ENCODE peak calls at places on chromosomes 16 and 17, in four cellular contexts. One of them, this sample, is unnamed.

GRCh38 chr16:87332150-87332549 is 15.0 kb upstream of the C16orf95 start:
- DNase-seq in KG1: no peak
- DNase-seq in NCI-H1417 treated with DMSO at 0.1 percent for 48 hours: no peak
- DNase-seq in fibroblast of the conjunctiva: no peak
- DNase-seq in this sample: no peak

GRCh38 chr16:9042943-9043680 is 48.3 kb upstream of the HAPSTR1 start:
- DNase-seq in KG1: no peak
- DNase-seq in NCI-H1417 treated with DMSO at 0.1 percent for 48 hours: no peak
- DNase-seq in fibroblast of the conjunctiva: peak; percentile 18
- DNase-seq in this sample: no peak

GRCh38 chr17:63702223-63702577 is 2.3 kb upstream of the LIMD2 start:
- DNase-seq in KG1: no peak
- DNase-seq in NCI-H1417 treated with DMSO at 0.1 percent for 48 hours: no peak
- DNase-seq in fibroblast of the conjunctiva: no peak
- DNase-seq in this sample: no peak

GRCh38 chr17:55845385-55845784 is 94.5 kb downstream of the PCTP start:
- DNase-seq in KG1: no peak
- DNase-seq in NCI-H1417 treated with DMSO at 0.1 percent for 48 hours: no peak
- DNase-seq in fibroblast of the conjunctiva: peak; percentile 20
- DNase-seq in this sample: no peak

GRCh38 chr16:68264128-68265077 is at the start of gene SLC7A6:
- DNase-seq in KG1: peak; percentile 78
- DNase-seq in NCI-H1417 treated with DMSO at 0.1 percent for 48 hours: no peak
- DNase-seq in fibroblast of the conjunctiva: no peak
- DNase-seq in this sample: peak; percentile 91

GRCh38 chr17:51455931-51456330 is 195.6 kb downstream of the UTP18 start:
- DNase-seq in KG1: no peak
- DNase-seq in NCI-H1417 treated with DMSO at 0.1 percent for 48 hours: no peak
- DNase-seq in fibroblast of the conjunctiva: no peak
- DNase-seq in this sample: no peak

GRCh38 chr16:27717726-27718125 is 167.8 kb downstream of the KATNIP start:
- DNase-seq in KG1: no peak
- DNase-seq in NCI-H1417 treated with DMSO at 0.1 percent for 48 hours: no peak
- DNase-seq in fibroblast of the conjunctiva: no peak
- DNase-seq in this sample: no peak

GRCh38 chr16:56262148-56262878 is 71.0 kb downstream of the GNAO1 start:
- DNase-seq in KG1: peak; percentile 32
- DNase-seq in NCI-H1417 treated with DMSO at 0.1 percent for 48 hours: no peak
- DNase-seq in fibroblast of the conjunctiva: no peak
- DNase-seq in this sample: no peak

GRCh38 chr16:75555213-75555706 is 792 bp downstream of the TMEM231 start:
- DNase-seq in KG1: no peak
- DNase-seq in NCI-H1417 treated with DMSO at 0.1 percent for 48 hours: no peak
- DNase-seq in fibroblast of the conjunctiva: peak; percentile 89
- DNase-seq in this sample: no peak

GRCh38 chr17:17752822-17753448 is 71.7 kb downstream of the RAI1 start:
- DNase-seq in KG1: no peak
- DNase-seq in NCI-H1417 treated with DMSO at 0.1 percent for 48 hours: no peak
- DNase-seq in fibroblast of the conjunctiva: no peak
- DNase-seq in this sample: no peak

GRCh38 chr16:25575363-25575762 is 116.4 kb upstream of the HS3ST4 start:
- DNase-seq in KG1: no peak
- DNase-seq in NCI-H1417 treated with DMSO at 0.1 percent for 48 hours: no peak
- DNase-seq in fibroblast of the conjunctiva: no peak
- DNase-seq in this sample: no peak

GRCh38 chr16:70649300-70649699 is 2.9 kb downstream of the IL34 start:
- DNase-seq in KG1: no peak
- DNase-seq in NCI-H1417 treated with DMSO at 0.1 percent for 48 hours: no peak
- DNase-seq in fibroblast of the conjunctiva: no peak
- DNase-seq in this sample: no peak

GRCh38 chr16:87705780-87706277 is 60.0 kb downstream of the KLHDC4 start:
- DNase-seq in KG1: no peak
- DNase-seq in NCI-H1417 treated with DMSO at 0.1 percent for 48 hours: no peak
- DNase-seq in fibroblast of the conjunctiva: no peak
- DNase-seq in this sample: no peak

GRCh38 chr17:60372790-60373483 is 19.0 kb downstream of the USP32 start:
- DNase-seq in KG1: no peak
- DNase-seq in NCI-H1417 treated with DMSO at 0.1 percent for 48 hours: no peak
- DNase-seq in fibroblast of the conjunctiva: no peak
- DNase-seq in this sample: no peak

GRCh38 chr17:34401165-34401564 is 38.1 kb upstream of the CCL1 start:
- DNase-seq in KG1: no peak
- DNase-seq in NCI-H1417 treated with DMSO at 0.1 percent for 48 hours: no peak
- DNase-seq in fibroblast of the conjunctiva: no peak
- DNase-seq in this sample: no peak

GRCh38 chr16:3182608-3183444 is 5.2 kb upstream of the OR1F1 start:
- DNase-seq in KG1: peak; percentile 35
- DNase-seq in NCI-H1417 treated with DMSO at 0.1 percent for 48 hours: no peak
- DNase-seq in fibroblast of the conjunctiva: no peak
- DNase-seq in this sample: no peak

GRCh38 chr17:8935194-8935593 is 30.3 kb downstream of the PIK3R5 start:
- DNase-seq in KG1: no peak
- DNase-seq in NCI-H1417 treated with DMSO at 0.1 percent for 48 hours: no peak
- DNase-seq in fibroblast of the conjunctiva: no peak
- DNase-seq in this sample: no peak

GRCh38 chr16:56944954-56945839 is 13.3 kb downstream of the HERPUD1 start:
- DNase-seq in KG1: no peak
- DNase-seq in NCI-H1417 treated with DMSO at 0.1 percent for 48 hours: no peak
- DNase-seq in fibroblast of the conjunctiva: no peak
- DNase-seq in this sample: no peak

GRCh38 chr17:60165976-60166375 is 16.2 kb downstream of the CA4 start:
- DNase-seq in KG1: no peak
- DNase-seq in NCI-H1417 treated with DMSO at 0.1 percent for 48 hours: no peak
- DNase-seq in fibroblast of the conjunctiva: no peak
- DNase-seq in this sample: no peak

GRCh38 chr16:4529085-4530060 is 9.2 kb downstream of the CDIP1 start:
- DNase-seq in KG1: no peak
- DNase-seq in NCI-H1417 treated with DMSO at 0.1 percent for 48 hours: no peak
- DNase-seq in fibroblast of the conjunctiva: no peak
- DNase-seq in this sample: no peak

GRCh38 chr17:18179221-18179620 is 4.4 kb upstream of the ALKBH5 start:
- DNase-seq in KG1: no peak
- DNase-seq in NCI-H1417 treated with DMSO at 0.1 percent for 48 hours: no peak
- DNase-seq in fibroblast of the conjunctiva: no peak
- DNase-seq in this sample: no peak

GRCh38 chr16:73192227-73192894 is 144.4 kb upstream of the ZFHX3 start:
- DNase-seq in KG1: no peak
- DNase-seq in NCI-H1417 treated with DMSO at 0.1 percent for 48 hours: no peak
- DNase-seq in fibroblast of the conjunctiva: no peak
- DNase-seq in this sample: no peak

GRCh38 chr16:58034128-58034685 is 8.7 kb downstream of the MMP15 start:
- DNase-seq in KG1: no peak
- DNase-seq in NCI-H1417 treated with DMSO at 0.1 percent for 48 hours: no peak
- DNase-seq in fibroblast of the conjunctiva: no peak
- DNase-seq in this sample: no peak

GRCh38 chr17:2954898-2955445 is 108.4 kb downstream of the OR1D5 start:
- DNase-seq in KG1: no peak
- DNase-seq in NCI-H1417 treated with DMSO at 0.1 percent for 48 hours: no peak
- DNase-seq in fibroblast of the conjunctiva: peak; percentile 81
- DNase-seq in this sample: no peak

GRCh38 chr17:73247728-73248127 is 14.0 kb downstream of the CPSF4L start:
- DNase-seq in KG1: no peak
- DNase-seq in NCI-H1417 treated with DMSO at 0.1 percent for 48 hours: no peak
- DNase-seq in fibroblast of the conjunctiva: no peak
- DNase-seq in this sample: no peak

GRCh38 chr17:60959696-60960095 is 282.0 kb downstream of the BCAS3 start:
- DNase-seq in KG1: no peak
- DNase-seq in NCI-H1417 treated with DMSO at 0.1 percent for 48 hours: no peak
- DNase-seq in fibroblast of the conjunctiva: no peak
- DNase-seq in this sample: no peak

GRCh38 chr17:2049333-2050245 is 5.3 kb upstream of the HIC1 start:
- DNase-seq in KG1: no peak
- DNase-seq in NCI-H1417 treated with DMSO at 0.1 percent for 48 hours: no peak
- DNase-seq in fibroblast of the conjunctiva: no peak
- DNase-seq in this sample: peak; percentile 91

GRCh38 chr17:39108976-39109375 is 42.5 kb downstream of the PLXDC1 start:
- DNase-seq in KG1: no peak
- DNase-seq in NCI-H1417 treated with DMSO at 0.1 percent for 48 hours: no peak
- DNase-seq in fibroblast of the conjunctiva: no peak
- DNase-seq in this sample: no peak

GRCh38 chr16:85675528-85675927 is 13.2 kb downstream of the GINS2 start:
- DNase-seq in KG1: no peak
- DNase-seq in NCI-H1417 treated with DMSO at 0.1 percent for 48 hours: no peak
- DNase-seq in fibroblast of the conjunctiva: peak; percentile 43
- DNase-seq in this sample: no peak

GRCh38 chr16:6725634-6726331 is 606.9 kb upstream of the RBFOX1 start:
- DNase-seq in KG1: peak; percentile 8
- DNase-seq in NCI-H1417 treated with DMSO at 0.1 percent for 48 hours: no peak
- DNase-seq in fibroblast of the conjunctiva: no peak
- DNase-seq in this sample: no peak

GRCh38 chr17:8002646-8003593 is 505 bp downstream of the GUCY2D start:
- DNase-seq in KG1: no peak
- DNase-seq in NCI-H1417 treated with DMSO at 0.1 percent for 48 hours: no peak
- DNase-seq in fibroblast of the conjunctiva: no peak
- DNase-seq in this sample: no peak

GRCh38 chr16:1429631-1430030 is 1.2 kb upstream of the PERCC1 start:
- DNase-seq in KG1: no peak
- DNase-seq in NCI-H1417 treated with DMSO at 0.1 percent for 48 hours: no peak
- DNase-seq in fibroblast of the conjunctiva: no peak
- DNase-seq in this sample: no peak

GRCh38 chr17:50172130-50172529 is 6.3 kb downstream of the SGCA start:
- DNase-seq in KG1: no peak
- DNase-seq in NCI-H1417 treated with DMSO at 0.1 percent for 48 hours: no peak
- DNase-seq in fibroblast of the conjunctiva: no peak
- DNase-seq in this sample: no peak

GRCh38 chr17:4543557-4544026 is 11.6 kb downstream of the MYBBP1A start:
- DNase-seq in KG1: no peak
- DNase-seq in NCI-H1417 treated with DMSO at 0.1 percent for 48 hours: no peak
- DNase-seq in fibroblast of the conjunctiva: no peak
- DNase-seq in this sample: no peak

GRCh38 chr16:65105173-65105572 is 16.7 kb downstream of the CDH11 start:
- DNase-seq in KG1: no peak
- DNase-seq in NCI-H1417 treated with DMSO at 0.1 percent for 48 hours: no peak
- DNase-seq in fibroblast of the conjunctiva: no peak
- DNase-seq in this sample: no peak

GRCh38 chr16:12612598-12613101 is 191.0 kb downstream of the CPPED1 start:
- DNase-seq in KG1: no peak
- DNase-seq in NCI-H1417 treated with DMSO at 0.1 percent for 48 hours: no peak
- DNase-seq in fibroblast of the conjunctiva: no peak
- DNase-seq in this sample: no peak

GRCh38 chr17:41910701-41911391 is 7.9 kb downstream of the ACLY start:
- DNase-seq in KG1: no peak
- DNase-seq in NCI-H1417 treated with DMSO at 0.1 percent for 48 hours: no peak
- DNase-seq in fibroblast of the conjunctiva: peak; percentile 66
- DNase-seq in this sample: no peak

GRCh38 chr17:17667947-17668346 is 13.3 kb upstream of the RAI1 start:
- DNase-seq in KG1: no peak
- DNase-seq in NCI-H1417 treated with DMSO at 0.1 percent for 48 hours: no peak
- DNase-seq in fibroblast of the conjunctiva: no peak
- DNase-seq in this sample: no peak